ENCODE peak calls at places on chromosomes 7 and 10, in six cellular contexts. L is testis, V is hepatocyte, K is keratinocyte, O is K562, Z is Peyer's patch. E is an unnamed sample.
A peak's percentile ranks its signal among the peaks of the same experiment; 100 is the strongest.

GRCh38 chr7:131107343-131108211 is 220.1 kb upstream of the MKLN1 start:
- DNase-seq in L (peak; percentile 93), V (peak; percentile 87), K (peak; percentile 32), O (peak; percentile 75), Z (peak; percentile 95), E (peak; percentile 73)

GRCh38 chr7:47937065-47937687 is 11.1 kb downstream of the PKD1L1 start:
- DNase-seq in L (no peak), V (no peak), K (no peak), O (no peak), Z (peak; percentile 84), E (no peak)

GRCh38 chr7:25928549-25929330 is 223.3 kb upstream of the NFE2L3 start:
- DNase-seq in L (no peak), V (no peak), K (no peak), O (no peak), Z (no peak), E (no peak)

GRCh38 chr10:70312972-70313371 is 29.2 kb upstream of the NPFFR1 start:
- DNase-seq in L (no peak), V (no peak), K (no peak), O (no peak), Z (no peak), E (no peak)

GRCh38 chr10:6916601-6917000 is 336.5 kb upstream of the PRKCQ start:
- DNase-seq in L (no peak), V (no peak), K (no peak), O (no peak), Z (no peak), E (no peak)

GRCh38 chr7:130349911-130350782 is 5.5 kb downstream of the CPA5 start:
- DNase-seq in L (no peak), V (no peak), K (no peak), O (no peak), Z (no peak), E (no peak)

GRCh38 chr10:31133628-31134302 is 102.1 kb upstream of the ZNF438 start:
- DNase-seq in L (peak; percentile 85), V (peak; percentile 87), K (peak; percentile 19), O (peak; percentile 94), Z (peak; percentile 90), E (peak; percentile 79)

GRCh38 chr7:93622036-93622714 is 47.7 kb upstream of the CALCR start:
- DNase-seq in L (peak; percentile 16), V (peak; percentile 39), K (no peak), O (peak; percentile 59), Z (no peak), E (peak; percentile 4)

GRCh38 chr7:117824605-117825004 is 48.6 kb downstream of the CTTNBP2 start:
- DNase-seq in L (no peak), V (no peak), K (no peak), O (no peak), Z (no peak), E (no peak)
- TF ChIP-seq CTCF in L (no peak), V (no peak), K (no peak), O (no peak), Z (no peak), E (no peak)

GRCh38 chr10:102613761-102614160 is 30.5 kb upstream of the TRIM8 start:
- DNase-seq in L (no peak), V (no peak), K (no peak), O (no peak), Z (no peak), E (no peak)

GRCh38 chr10:102611514-102612095 is 32.7 kb upstream of the TRIM8 start:
- DNase-seq in L (no peak), V (no peak), K (no peak), O (no peak), Z (no peak), E (no peak)

GRCh38 chr10:102614888-102615287 is 29.4 kb upstream of the TRIM8 start:
- DNase-seq in L (no peak), V (no peak), K (no peak), O (no peak), Z (no peak), E (no peak)

GRCh38 chr10:102613286-102613685 is 31.0 kb upstream of the TRIM8 start:
- DNase-seq in L (no peak), V (no peak), K (no peak), O (no peak), Z (no peak), E (no peak)

GRCh38 chr10:102612964-102613275 is 31.4 kb upstream of the TRIM8 start:
- DNase-seq in L (no peak), V (no peak), K (no peak), O (no peak), Z (no peak), E (no peak)
- H3K4me1 ChIP-seq in L (peaks cover 13% of the 10 kb centered on the region), V (peaks cover 16% of the 10 kb centered on the region), K (peaks cover 6% of the 10 kb centered on the region), O (peaks cover 21% of the 10 kb centered on the region), Z (peaks cover 6% of the 10 kb centered on the region), E (peaks cover 20% of the 10 kb centered on the region)

DNA sequence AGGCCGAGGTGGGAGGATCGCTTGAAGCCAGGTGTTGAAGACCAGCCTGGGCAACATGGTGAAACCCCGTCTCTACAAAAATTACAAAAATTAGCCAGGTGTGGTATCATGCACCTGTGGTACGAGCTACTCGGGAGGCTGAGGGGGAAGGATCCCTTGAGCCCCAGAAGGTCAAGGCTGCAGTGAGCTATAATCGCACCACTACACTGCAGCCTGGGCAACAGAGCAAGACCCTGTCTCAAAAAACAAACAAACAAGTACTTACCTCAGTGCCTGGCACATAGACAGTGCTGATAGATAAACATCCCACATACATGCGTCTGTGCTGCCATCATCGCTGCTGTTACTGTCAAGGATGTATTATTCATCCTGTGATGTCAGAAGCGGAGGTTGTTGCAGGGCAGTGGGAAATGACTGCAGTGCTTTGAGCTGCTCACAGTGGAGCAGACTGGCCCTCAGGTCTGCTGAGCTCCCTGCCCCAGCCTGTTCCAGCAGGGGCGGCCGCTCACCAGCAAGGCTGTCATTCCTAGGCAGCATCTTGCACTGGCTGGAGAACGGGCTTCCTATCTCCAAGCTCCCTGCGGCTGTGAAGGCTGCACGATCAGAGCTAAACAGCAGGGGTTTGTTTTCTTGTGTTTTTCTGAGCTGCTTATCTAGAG is 18.6 kb downstream of the FOXK1 start:
- DNase-seq in L (peak; percentile 70), V (peak; percentile 65), K (no peak), O (no peak), Z (no peak), E (peak; percentile 99)
- H3K4me3 ChIP-seq in L (no peak overlapping the region), V (no peak overlapping the region), K (no peak overlapping the region), O (no peak overlapping the region), Z (no peak overlapping the region), E (no peak overlapping the region)

GRCh38 chr10:60872451-60872850 is 71.5 kb downstream of the RHOBTB1 start:
- DNase-seq in L (no peak), V (no peak), K (no peak), O (no peak), Z (no peak), E (no peak)

GRCh38 chr10:60870803-60871202 is 73.2 kb downstream of the RHOBTB1 start:
- DNase-seq in L (no peak), V (no peak), K (no peak), O (no peak), Z (no peak), E (no peak)

GRCh38 chr10:60871215-60871614 is 72.8 kb downstream of the RHOBTB1 start:
- DNase-seq in L (no peak), V (no peak), K (no peak), O (no peak), Z (no peak), E (no peak)

GRCh38 chr10:60868946-60869345 is 75.0 kb downstream of the RHOBTB1 start:
- DNase-seq in L (no peak), V (no peak), K (no peak), O (no peak), Z (no peak), E (no peak)

DNA sequence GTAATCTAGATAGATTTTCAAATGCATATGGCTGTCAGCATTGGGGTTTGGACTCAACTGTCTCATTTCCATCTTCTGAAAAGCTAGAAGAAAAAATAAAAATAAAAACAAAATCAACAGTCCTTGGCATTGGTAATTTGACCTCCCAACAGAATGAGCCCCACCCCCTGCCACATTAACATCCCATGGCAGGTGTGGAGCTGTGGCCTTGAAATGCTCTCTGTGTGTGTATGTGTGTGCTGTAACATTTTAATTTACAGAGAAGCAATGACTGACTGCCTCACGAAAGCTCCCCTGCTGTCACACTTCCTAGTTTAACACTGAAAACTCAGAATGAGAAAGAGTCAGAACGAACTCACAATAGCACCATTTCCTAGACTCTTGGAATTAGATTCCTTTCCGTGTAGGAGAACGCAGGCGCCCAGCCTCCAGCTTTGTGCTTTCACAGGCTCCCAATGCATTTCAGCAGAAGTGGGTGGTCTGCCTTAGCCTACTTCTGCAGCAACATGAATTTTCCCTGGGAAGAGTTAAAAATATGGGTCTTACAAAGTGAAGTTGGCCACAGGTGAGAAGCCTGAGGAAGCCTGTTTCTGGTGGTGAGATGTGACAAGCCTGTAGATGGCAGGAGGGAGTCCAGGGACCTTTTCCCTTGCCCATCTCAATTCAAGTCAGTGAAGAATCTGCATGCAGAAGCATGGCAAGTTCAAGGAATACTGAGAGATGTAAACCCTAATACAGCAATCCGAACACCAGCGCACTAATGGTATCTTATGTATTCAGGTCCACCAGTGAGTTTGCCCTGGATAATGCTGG is 73.9 kb downstream of the RHOBTB1 start:
- DNase-seq in L (no peak), V (no peak), K (no peak), O (no peak), Z (no peak), E (no peak)
- TF ChIP-seq CTCF in L (no peak), V (peak; percentile 7), K (no peak), O (peak; percentile 9), Z (no peak), E (no peak)

DNA sequence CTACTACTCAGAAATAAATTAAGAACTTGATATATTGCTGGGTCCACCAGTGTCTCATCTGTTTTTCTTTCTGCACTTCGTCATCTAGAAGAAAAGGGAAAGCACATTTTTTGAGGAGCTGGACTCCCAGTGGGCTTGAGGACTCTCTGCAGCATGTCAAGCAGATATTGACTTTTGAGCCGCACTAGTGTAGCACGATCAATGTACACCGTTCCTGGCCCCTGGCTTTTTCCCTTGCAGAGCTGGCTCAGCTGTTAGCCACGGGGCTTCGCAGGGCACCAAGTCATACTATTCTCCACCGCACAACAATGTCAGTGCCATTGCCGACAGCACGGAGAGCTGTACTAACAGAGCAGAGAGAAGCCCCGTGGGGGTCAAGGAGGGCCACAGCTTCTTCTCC is 235.4 kb upstream of the HABP2 start:
- DNase-seq in L (no peak), V (no peak), K (no peak), O (no peak), Z (no peak), E (no peak)
- H3K4me1 ChIP-seq in L (no peaks in the 10 kb centered on the region), V (no peaks in the 10 kb centered on the region), K (no peaks in the 10 kb centered on the region), O (no peaks in the 10 kb centered on the region), Z (no peaks in the 10 kb centered on the region), E (no peaks in the 10 kb centered on the region)

GRCh38 chr10:1358147-1358546 is 302.0 kb downstream of the WDR37 start:
- DNase-seq in L (no peak), V (no peak), K (no peak), O (no peak), Z (no peak), E (no peak)
- H3K4me3 ChIP-seq in L (no peak overlapping the region), V (no peak overlapping the region), K (no peak overlapping the region), O (no peak overlapping the region), Z (no peak overlapping the region), E (no peak overlapping the region)

E was measured in fibroblast of lung.